ENCODE peak calls at places on chromosome 22, in six cellular contexts. One of them, this sample, is unnamed.
A peak's percentile ranks its signal among the peaks of the same experiment; 100 is the strongest.

GRCh38 chr22:39374191-39374590 is 24.4 kb downstream of the SYNGR1 start:
- DNase-seq in NCI-H1092 treated with DMSO at 0.1 percent for 48 hours: no peak
- DNase-seq in GM23338: peak; percentile 76
- DNase-seq in KBM-7: no peak
- DNase-seq in stimulated activated CD4-positive, alpha-beta T cell treated with anti-CD3 and anti-CD28 coated beads, TNF-alpha, amount 100 ng/mL, for 1 hour: no peak
- DNase-seq in HFF-Myc: no peak
- DNase-seq in this sample: no peak

GRCh38 chr22:21952586-21953571 is at the start of gene PPM1F:
- DNase-seq in NCI-H1092 treated with DMSO at 0.1 percent for 48 hours: peak; percentile 79
- DNase-seq in GM23338: peak; percentile 85
- DNase-seq in KBM-7: peak; percentile 78
- DNase-seq in stimulated activated CD4-positive, alpha-beta T cell treated with anti-CD3 and anti-CD28 coated beads, TNF-alpha, amount 100 ng/mL, for 1 hour: peak; percentile 95
- DNase-seq in HFF-Myc: no peak
- DNase-seq in this sample: peak; percentile 79

GRCh38 chr22:49567894-49568750 is 259.6 kb downstream of the BRD1 start:
- DNase-seq in NCI-H1092 treated with DMSO at 0.1 percent for 48 hours: no peak
- DNase-seq in GM23338: no peak
- DNase-seq in KBM-7: no peak
- DNase-seq in stimulated activated CD4-positive, alpha-beta T cell treated with anti-CD3 and anti-CD28 coated beads, TNF-alpha, amount 100 ng/mL, for 1 hour: no peak
- DNase-seq in HFF-Myc: no peak
- DNase-seq in this sample: no peak

GRCh38 chr22:42685941-42686666 is 34.6 kb downstream of the A4GALT start:
- DNase-seq in NCI-H1092 treated with DMSO at 0.1 percent for 48 hours: peak; percentile 7
- DNase-seq in GM23338: peak; percentile 18
- DNase-seq in KBM-7: no peak
- DNase-seq in stimulated activated CD4-positive, alpha-beta T cell treated with anti-CD3 and anti-CD28 coated beads, TNF-alpha, amount 100 ng/mL, for 1 hour: no peak
- DNase-seq in HFF-Myc: no peak
- DNase-seq in this sample: peak; percentile 58

GRCh38 chr22:39236321-39237275 is 8.2 kb downstream of the PDGFB start:
- DNase-seq in NCI-H1092 treated with DMSO at 0.1 percent for 48 hours: peak; percentile 66
- DNase-seq in GM23338: no peak
- DNase-seq in KBM-7: peak; percentile 93
- DNase-seq in stimulated activated CD4-positive, alpha-beta T cell treated with anti-CD3 and anti-CD28 coated beads, TNF-alpha, amount 100 ng/mL, for 1 hour: no peak
- DNase-seq in HFF-Myc: no peak
- DNase-seq in this sample: no peak

GRCh38 chr22:26416670-26417270 is 12.3 kb upstream of the ASPHD2 start:
- DNase-seq in NCI-H1092 treated with DMSO at 0.1 percent for 48 hours: no peak
- DNase-seq in GM23338: peak; percentile 83
- DNase-seq in KBM-7: no peak
- DNase-seq in stimulated activated CD4-positive, alpha-beta T cell treated with anti-CD3 and anti-CD28 coated beads, TNF-alpha, amount 100 ng/mL, for 1 hour: no peak
- DNase-seq in HFF-Myc: peak; percentile 37
- DNase-seq in this sample: no peak

GRCh38 chr22:27783436-27784098 is 18.0 kb downstream of the MN1 start:
- DNase-seq in NCI-H1092 treated with DMSO at 0.1 percent for 48 hours: no peak
- DNase-seq in GM23338: no peak
- DNase-seq in KBM-7: no peak
- DNase-seq in stimulated activated CD4-positive, alpha-beta T cell treated with anti-CD3 and anti-CD28 coated beads, TNF-alpha, amount 100 ng/mL, for 1 hour: no peak
- DNase-seq in HFF-Myc: no peak
- DNase-seq in this sample: no peak

GRCh38 chr22:28379075-28379806 is 300.4 kb downstream of the TTC28 start:
- DNase-seq in NCI-H1092 treated with DMSO at 0.1 percent for 48 hours: no peak
- DNase-seq in GM23338: no peak
- DNase-seq in KBM-7: no peak
- DNase-seq in stimulated activated CD4-positive, alpha-beta T cell treated with anti-CD3 and anti-CD28 coated beads, TNF-alpha, amount 100 ng/mL, for 1 hour: no peak
- DNase-seq in HFF-Myc: no peak
- DNase-seq in this sample: no peak

GRCh38 chr22:29224859-29225410 is 19.2 kb downstream of the EMID1 start:
- DNase-seq in NCI-H1092 treated with DMSO at 0.1 percent for 48 hours: no peak
- DNase-seq in GM23338: no peak
- DNase-seq in KBM-7: no peak
- DNase-seq in stimulated activated CD4-positive, alpha-beta T cell treated with anti-CD3 and anti-CD28 coated beads, TNF-alpha, amount 100 ng/mL, for 1 hour: no peak
- DNase-seq in HFF-Myc: no peak
- DNase-seq in this sample: no peak

GRCh38 chr22:45460288-45461109 is 42.2 kb upstream of the FBLN1 start:
- DNase-seq in NCI-H1092 treated with DMSO at 0.1 percent for 48 hours: no peak
- DNase-seq in GM23338: no peak
- DNase-seq in KBM-7: no peak
- DNase-seq in stimulated activated CD4-positive, alpha-beta T cell treated with anti-CD3 and anti-CD28 coated beads, TNF-alpha, amount 100 ng/mL, for 1 hour: no peak
- DNase-seq in HFF-Myc: no peak
- DNase-seq in this sample: no peak

GRCh38 chr22:40668611-40669390 is 10.5 kb upstream of the MCHR1 start:
- DNase-seq in NCI-H1092 treated with DMSO at 0.1 percent for 48 hours: no peak
- DNase-seq in GM23338: peak; percentile 43
- DNase-seq in KBM-7: peak; percentile 50
- DNase-seq in stimulated activated CD4-positive, alpha-beta T cell treated with anti-CD3 and anti-CD28 coated beads, TNF-alpha, amount 100 ng/mL, for 1 hour: no peak
- DNase-seq in HFF-Myc: peak; percentile 49
- DNase-seq in this sample: no peak

GRCh38 chr22:46734830-46735453 is 3.1 kb downstream of the CERK start:
- DNase-seq in NCI-H1092 treated with DMSO at 0.1 percent for 48 hours: no peak
- DNase-seq in GM23338: no peak
- DNase-seq in KBM-7: peak; percentile 78
- DNase-seq in stimulated activated CD4-positive, alpha-beta T cell treated with anti-CD3 and anti-CD28 coated beads, TNF-alpha, amount 100 ng/mL, for 1 hour: peak; percentile 29
- DNase-seq in HFF-Myc: no peak
- DNase-seq in this sample: peak; percentile 64

GRCh38 chr22:45722006-45722405 is 50.4 kb downstream of the ATXN10 start:
- DNase-seq in NCI-H1092 treated with DMSO at 0.1 percent for 48 hours: no peak
- DNase-seq in GM23338: no peak
- DNase-seq in KBM-7: no peak
- DNase-seq in stimulated activated CD4-positive, alpha-beta T cell treated with anti-CD3 and anti-CD28 coated beads, TNF-alpha, amount 100 ng/mL, for 1 hour: no peak
- DNase-seq in HFF-Myc: no peak
- DNase-seq in this sample: no peak

GRCh38 chr22:25554321-25555088 is 10.0 kb upstream of the GRK3 start:
- DNase-seq in NCI-H1092 treated with DMSO at 0.1 percent for 48 hours: no peak
- DNase-seq in GM23338: no peak
- DNase-seq in KBM-7: no peak
- DNase-seq in stimulated activated CD4-positive, alpha-beta T cell treated with anti-CD3 and anti-CD28 coated beads, TNF-alpha, amount 100 ng/mL, for 1 hour: no peak
- DNase-seq in HFF-Myc: no peak
- DNase-seq in this sample: no peak

GRCh38 chr22:28885939-28886338 is 2.6 kb downstream of the ZNRF3 start:
- DNase-seq in NCI-H1092 treated with DMSO at 0.1 percent for 48 hours: no peak
- DNase-seq in GM23338: no peak
- DNase-seq in KBM-7: no peak
- DNase-seq in stimulated activated CD4-positive, alpha-beta T cell treated with anti-CD3 and anti-CD28 coated beads, TNF-alpha, amount 100 ng/mL, for 1 hour: no peak
- DNase-seq in HFF-Myc: no peak
- DNase-seq in this sample: no peak

GRCh38 chr22:35488513-35488912 is 52.1 kb upstream of the RASD2 start:
- DNase-seq in NCI-H1092 treated with DMSO at 0.1 percent for 48 hours: peak; percentile 15
- DNase-seq in GM23338: no peak
- DNase-seq in KBM-7: no peak
- DNase-seq in stimulated activated CD4-positive, alpha-beta T cell treated with anti-CD3 and anti-CD28 coated beads, TNF-alpha, amount 100 ng/mL, for 1 hour: no peak
- DNase-seq in HFF-Myc: no peak
- DNase-seq in this sample: no peak

GRCh38 chr22:25120761-25121212 is 78.9 kb upstream of the CRYBB3 start:
- DNase-seq in NCI-H1092 treated with DMSO at 0.1 percent for 48 hours: no peak
- DNase-seq in GM23338: no peak
- DNase-seq in KBM-7: no peak
- DNase-seq in stimulated activated CD4-positive, alpha-beta T cell treated with anti-CD3 and anti-CD28 coated beads, TNF-alpha, amount 100 ng/mL, for 1 hour: no peak
- DNase-seq in HFF-Myc: no peak
- DNase-seq in this sample: no peak

GRCh38 chr22:34669001-34669400 is 397.0 kb upstream of the ISX start:
- DNase-seq in NCI-H1092 treated with DMSO at 0.1 percent for 48 hours: no peak
- DNase-seq in GM23338: no peak
- DNase-seq in KBM-7: no peak
- DNase-seq in stimulated activated CD4-positive, alpha-beta T cell treated with anti-CD3 and anti-CD28 coated beads, TNF-alpha, amount 100 ng/mL, for 1 hour: no peak
- DNase-seq in HFF-Myc: no peak
- DNase-seq in this sample: no peak

GRCh38 chr22:45742866-45743450 is 71.3 kb downstream of the ATXN10 start:
- DNase-seq in NCI-H1092 treated with DMSO at 0.1 percent for 48 hours: no peak
- DNase-seq in GM23338: no peak
- DNase-seq in KBM-7: peak; percentile 14
- DNase-seq in stimulated activated CD4-positive, alpha-beta T cell treated with anti-CD3 and anti-CD28 coated beads, TNF-alpha, amount 100 ng/mL, for 1 hour: no peak
- DNase-seq in HFF-Myc: no peak
- DNase-seq in this sample: peak; percentile 31

GRCh38 chr22:26624788-26625187 is 3.0 kb downstream of the CRYBA4 start:
- DNase-seq in NCI-H1092 treated with DMSO at 0.1 percent for 48 hours: no peak
- DNase-seq in GM23338: no peak
- DNase-seq in KBM-7: no peak
- DNase-seq in stimulated activated CD4-positive, alpha-beta T cell treated with anti-CD3 and anti-CD28 coated beads, TNF-alpha, amount 100 ng/mL, for 1 hour: no peak
- DNase-seq in HFF-Myc: no peak
- DNase-seq in this sample: no peak

GRCh38 chr22:42282943-42283287 is 12.5 kb upstream of the TCF20 start:
- DNase-seq in NCI-H1092 treated with DMSO at 0.1 percent for 48 hours: peak; percentile 53
- DNase-seq in GM23338: no peak
- DNase-seq in KBM-7: no peak
- DNase-seq in stimulated activated CD4-positive, alpha-beta T cell treated with anti-CD3 and anti-CD28 coated beads, TNF-alpha, amount 100 ng/mL, for 1 hour: no peak
- DNase-seq in HFF-Myc: no peak
- DNase-seq in this sample: no peak

GRCh38 chr22:27435839-27436581 is 365.5 kb downstream of the MN1 start:
- DNase-seq in NCI-H1092 treated with DMSO at 0.1 percent for 48 hours: peak; percentile 30
- DNase-seq in GM23338: peak; percentile 38
- DNase-seq in KBM-7: no peak
- DNase-seq in stimulated activated CD4-positive, alpha-beta T cell treated with anti-CD3 and anti-CD28 coated beads, TNF-alpha, amount 100 ng/mL, for 1 hour: no peak
- DNase-seq in HFF-Myc: peak; percentile 40
- DNase-seq in this sample: no peak

GRCh38 chr22:27203276-27203660 is 545.9 kb downstream of the MIAT start:
- DNase-seq in NCI-H1092 treated with DMSO at 0.1 percent for 48 hours: no peak
- DNase-seq in GM23338: no peak
- DNase-seq in KBM-7: no peak
- DNase-seq in stimulated activated CD4-positive, alpha-beta T cell treated with anti-CD3 and anti-CD28 coated beads, TNF-alpha, amount 100 ng/mL, for 1 hour: no peak
- DNase-seq in HFF-Myc: no peak
- DNase-seq in this sample: no peak